ENCODE peak calls at places on chromosomes 11 and 22, in seven cellular contexts. T, A, O, W, X, P and C are unnamed samples. For H3K27me3, the result is how much of the 10 kb centered on the place peaks cover.

GRCh38 chr11:77503006-77503405 is 29.1 kb upstream of the PAK1 start:
- DNase-seq in O (no peak), T (no peak), P (peak), X (no peak), W (no peak), A (no peak), C (no peak)

GRCh38 chr11:6611092-6612007 is 666 bp downstream of the TAF10 start:
- DNase-seq in A (peak), X (peak), W (peak), P (no peak), T (peak), O (peak), C (no peak)

GRCh38 chr11:3879216-3879966 is 23.9 kb downstream of the STIM1 start:
- DNase-seq in A (no peak), X (no peak), W (no peak), O (no peak), T (no peak), P (no peak), C (no peak)

GRCh38 chr11:10488121-10488580 is 33.1 kb downstream of the AMPD3 start:
- DNase-seq in P (peak), T (no peak), A (no peak), O (no peak), W (no peak), X (no peak), C (no peak)

GRCh38 chr11:118921121-118921928 is 4.4 kb downstream of the BCL9L start:
- DNase-seq in T (peak), X (peak), A (peak), W (peak), P (peak), O (no peak), C (no peak)

GRCh38 chr11:78840623-78841022 is 266.0 kb upstream of the NARS2 start:
- DNase-seq in W (no peak), A (no peak), X (no peak), P (no peak), T (no peak), O (no peak), C (no peak)

GRCh38 chr11:122706261-122706660 is 50.7 kb downstream of the UBASH3B start:
- DNase-seq in A (no peak), X (no peak), T (no peak), W (no peak), P (peak), O (no peak), C (no peak)

GRCh38 chr22:50190182-50190951 is 4.7 kb downstream of the TRABD start:
- DNase-seq in T (peak), W (peak), P (peak), A (peak), O (peak), X (peak), C (peak)

GRCh38 chr11:75155570-75156422 is 4.9 kb downstream of the SLCO2B1 start:
- DNase-seq in X (no peak), A (no peak), W (no peak), T (no peak), P (no peak), O (no peak), C (no peak)

GRCh38 chr11:71459076-71459766 is 6.2 kb downstream of the NADSYN1 start:
- DNase-seq in W (no peak), P (no peak), O (no peak), T (no peak), A (no peak), X (no peak), C (no peak)

GRCh38 chr11:74443071-74443864 is 24.1 kb downstream of the KCNE3 start:
- DNase-seq in T (no peak), O (no peak), X (peak), P (no peak), W (no peak), A (no peak), C (no peak)

GRCh38 chr11:131246589-131247164 is 123.7 kb upstream of the NTM start:
- DNase-seq in T (peak), O (no peak), W (peak), P (peak), A (peak), X (peak), C (no peak)

GRCh38 chr22:48627966-48628365 is 1199.7 kb downstream of the BRD1 start:
- DNase-seq in W (no peak), X (no peak), A (no peak), O (no peak), T (no peak), P (no peak), C (no peak)

GRCh38 chr11:87290304-87290922 is 252.7 kb downstream of the TMEM135 start:
- DNase-seq in W (no peak), O (no peak), T (no peak), X (no peak), P (peak), A (no peak), C (no peak)

DNA sequence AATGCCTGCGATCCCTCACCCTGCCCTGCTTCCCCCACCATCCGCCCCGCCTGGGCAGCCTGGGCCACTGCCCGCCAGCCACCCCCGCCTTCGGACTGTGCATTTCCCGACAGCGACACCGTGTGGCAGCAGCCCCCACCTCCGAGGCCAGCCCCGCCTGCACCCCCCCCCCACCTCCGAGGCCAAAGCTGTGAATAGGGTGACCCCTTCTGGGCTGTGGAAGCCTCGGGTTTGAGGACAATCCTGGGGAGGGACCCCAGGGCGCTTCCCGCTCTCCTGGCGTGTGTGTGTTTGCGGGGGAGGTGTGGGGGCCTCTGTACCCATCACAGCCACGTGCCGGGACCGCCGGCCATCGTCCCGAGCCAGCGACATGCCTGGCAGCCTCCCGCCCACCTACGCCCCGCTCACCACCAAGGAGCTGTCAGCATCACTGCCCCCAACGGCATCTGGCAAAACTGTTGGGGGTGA is 33.8 kb upstream of the PPARA start:
- DNase-seq in X (peak), W (peak), A (peak), P (peak), O (peak), T (peak), C (peak)
- TF ChIP-seq CTCF in X (peak), W (peak), A (peak), P (peak), O (peak), T (peak), C (peak)

GRCh38 chr11:19772480-19772879 is 59.8 kb downstream of the NAV2 start:
- DNase-seq in T (no peak), X (no peak), A (no peak), O (no peak), W (no peak), P (no peak), C (no peak)

GRCh38 chr11:19768197-19768596 is 55.6 kb downstream of the NAV2 start:
- DNase-seq in X (no peak), T (no peak), O (no peak), A (no peak), P (no peak), W (no peak), C (no peak)

GRCh38 chr11:19769820-19770219 is 57.2 kb downstream of the NAV2 start:
- DNase-seq in X (no peak), T (no peak), O (no peak), P (peak), W (no peak), A (no peak), C (no peak)

GRCh38 chr11:19768815-19769214 is 56.2 kb downstream of the NAV2 start:
- DNase-seq in W (no peak), T (no peak), P (no peak), X (no peak), O (no peak), A (no peak), C (no peak)

GRCh38 chr11:19770277-19770676 is 57.6 kb downstream of the NAV2 start:
- DNase-seq in P (no peak), W (no peak), A (no peak), T (no peak), X (no peak), O (no peak), C (no peak)
- H3K27me3 ChIP-seq in P (under half), W (under half), A (under half), T (under half), X (under half), O (under half), C (under half)

DNA sequence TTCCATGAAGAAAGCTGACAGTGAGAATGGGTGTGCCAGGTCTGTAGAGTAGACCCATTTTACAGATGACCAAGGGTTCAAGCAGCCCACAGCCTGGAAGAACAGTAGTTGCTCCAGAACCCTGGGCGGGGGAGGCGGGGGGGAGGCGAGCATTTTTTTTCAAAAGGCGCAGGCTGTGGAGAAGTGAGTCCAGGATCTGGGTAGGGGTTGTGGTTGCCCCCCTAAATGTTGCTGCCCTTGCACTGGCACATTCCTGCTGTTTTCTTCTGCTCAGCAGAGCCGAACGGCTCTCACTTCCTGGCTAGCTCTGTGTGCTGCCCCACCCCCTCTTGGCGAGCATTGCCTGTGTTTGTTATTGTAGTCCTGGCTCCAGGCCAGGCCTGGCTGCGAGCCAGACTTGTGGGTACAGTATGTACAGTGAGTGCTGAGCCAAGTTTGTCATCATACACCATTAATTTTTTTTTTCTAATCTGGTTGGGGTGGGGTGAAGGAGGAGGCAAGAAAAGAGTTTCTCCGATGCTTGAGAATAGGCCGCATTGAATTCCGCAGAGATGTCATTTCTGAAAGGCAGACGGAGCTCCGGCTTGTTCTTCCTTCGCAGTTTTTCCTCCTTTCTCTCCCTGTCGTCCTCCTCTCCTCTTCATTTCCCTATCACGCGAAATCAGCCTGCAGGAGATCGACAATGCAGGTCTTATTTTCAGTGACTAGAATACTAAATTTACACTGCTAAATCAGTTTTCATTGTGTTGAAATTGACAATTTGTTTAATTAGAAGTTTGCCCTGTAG is 100.5 kb downstream of the ZBTB16 start:
- DNase-seq in T (peak), O (peak), P (peak), W (peak), X (peak), A (peak), C (peak)
- TF ChIP-seq CTCF in T (peak), O (no peak), P (no peak), W (no peak), X (no peak), A (peak), C (peak)

GRCh38 chr11:125132586-125132985 is 21.2 kb upstream of the TMEM218 start:
- DNase-seq in O (no peak), X (no peak), A (no peak), T (no peak), P (no peak), W (no peak), C (no peak)

GRCh38 chr11:125123947-125124633 is 12.7 kb upstream of the TMEM218 start:
- DNase-seq in O (peak), W (peak), T (peak), P (no peak), A (peak), X (peak), C (no peak)

GRCh38 chr11:125132071-125132470 is 20.6 kb upstream of the TMEM218 start:
- DNase-seq in P (no peak), A (no peak), W (no peak), T (no peak), X (no peak), O (no peak), C (no peak)

GRCh38 chr11:125129316-125129990 is 18.0 kb upstream of the TMEM218 start:
- DNase-seq in W (no peak), T (no peak), X (no peak), O (no peak), P (no peak), A (no peak), C (no peak)

GRCh38 chr11:125128450-125128849 is 17.0 kb upstream of the TMEM218 start:
- DNase-seq in A (no peak), T (no peak), X (no peak), W (no peak), P (peak), O (no peak), C (no peak)
- H3K27me3 ChIP-seq in A (under half), T (under half), X (under half), W (under half), P (under half), O (under half), C (under half)

DNA sequence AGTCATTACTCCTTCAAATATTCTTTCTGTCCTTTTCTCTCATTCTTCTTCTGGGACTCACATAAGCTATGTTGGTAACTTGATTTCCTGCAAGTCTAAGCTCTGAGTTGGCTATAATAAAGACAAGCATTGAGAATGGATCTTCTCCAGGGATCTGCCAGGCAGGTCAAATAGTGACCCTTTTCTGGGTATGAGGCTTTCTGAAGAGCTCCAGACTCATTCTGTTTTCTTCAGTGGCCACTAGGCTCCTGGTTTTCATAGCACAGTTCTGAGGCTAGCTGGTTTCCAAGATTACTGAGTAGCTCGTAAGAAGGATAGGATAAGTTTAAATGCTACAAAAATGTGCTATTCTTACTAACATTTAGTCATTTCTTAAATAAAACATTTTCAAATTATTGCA is 38.3 kb downstream of the TMPRSS5 start:
- DNase-seq in A (no peak), O (no peak), W (no peak), T (no peak), X (no peak), P (no peak), C (no peak)
- TF ChIP-seq CTCF in A (no peak), O (no peak), W (no peak), T (no peak), X (no peak), P (no peak), C (no peak)

GRCh38 chr22:44335066-44335839 is 22.5 kb upstream of the SHISAL1 start:
- DNase-seq in O (no peak), T (no peak), W (no peak), A (no peak), X (no peak), P (no peak), C (no peak)
- H3K27me3 ChIP-seq in O (under half), T (under half), W (under half), A (under half), X (under half), P (under half), C (half or more)

GRCh38 chr11:66311470-66311964 is 5.3 kb downstream of the CD248 start:
- DNase-seq in P (no peak), W (no peak), A (no peak), T (no peak), O (no peak), X (no peak), C (no peak)
- TF ChIP-seq CTCF in P (peak), W (no peak), A (no peak), T (no peak), O (no peak), X (no peak), C (no peak)

GRCh38 chr22:38798496-38798895 is 4.6 kb upstream of the DNAL4 start:
- DNase-seq in O (no peak), X (no peak), P (no peak), A (no peak), T (no peak), W (no peak), C (no peak)

GRCh38 chr22:38796262-38796957 is 2.5 kb upstream of the DNAL4 start:
- DNase-seq in T (no peak), A (no peak), W (no peak), P (no peak), X (no peak), O (no peak), C (no peak)

GRCh38 chr22:38792833-38793232 is 1.1 kb downstream of the DNAL4 start:
- DNase-seq in X (no peak), A (no peak), T (no peak), O (no peak), W (no peak), P (no peak), C (no peak)

GRCh38 chr22:38793721-38794466 is at the start of gene DNAL4:
- DNase-seq in W (peak), T (peak), X (peak), O (peak), P (peak), A (peak), C (peak)

GRCh38 chr22:38795569-38795968 is 1.6 kb upstream of the DNAL4 start:
- DNase-seq in P (no peak), W (no peak), O (no peak), A (no peak), T (no peak), X (no peak), C (no peak)
- H3K27me3 ChIP-seq in P (under half), W (under half), O (under half), A (under half), T (under half), X (under half), C (under half)